ENCODE peak calls at places on chromosome 7, in seven cellular contexts. C, B, Q, D, A, Y and E are unnamed samples.

GRCh38 chr7:34463830-34464229 is 194.2 kb upstream of the NPSR1 start:
- DNase-seq in Y (no peak), Q (no peak), D (no peak), C (no peak), A (no peak), B (no peak), E (no peak)

GRCh38 chr7:94432799-94433198 is 38.1 kb downstream of the COL1A2 start:
- DNase-seq in Y (no peak), B (no peak), D (no peak), C (no peak), A (no peak), Q (no peak), E (no peak)

GRCh38 chr7:151248191-151249033 is at the start of gene SMARCD3:
- DNase-seq in B (no peak), A (peak), Y (peak), C (peak), Q (peak), D (no peak), E (peak)

GRCh38 chr7:41045556-41046123 is 657.2 kb downstream of the INHBA start:
- DNase-seq in C (no peak), Y (no peak), Q (no peak), D (no peak), A (no peak), B (no peak), E (no peak)

GRCh38 chr7:37092548-37092947 is 356.1 kb downstream of the ELMO1 start:
- DNase-seq in Q (no peak), B (no peak), Y (no peak), C (no peak), D (no peak), A (no peak), E (no peak)

GRCh38 chr7:50504646-50505546 is 54.7 kb upstream of the FIGNL1 start:
- DNase-seq in C (no peak), D (no peak), Y (no peak), Q (no peak), B (no peak), A (no peak), E (no peak)

GRCh38 chr7:123624527-123625183 is 23.0 kb downstream of the ASB15 start:
- DNase-seq in A (peak), D (peak), C (peak), Q (peak), B (peak), Y (peak), E (peak)

GRCh38 chr7:131225619-131226101 is 102.0 kb upstream of the MKLN1 start:
- DNase-seq in D (no peak), C (peak), B (no peak), Y (no peak), A (no peak), Q (no peak), E (no peak)

GRCh38 chr7:152136623-152137022 is 111.1 kb downstream of the GALNT11 start:
- DNase-seq in Q (no peak), B (no peak), A (no peak), C (no peak), D (no peak), Y (no peak), E (no peak)

GRCh38 chr7:117816727-117817126 is 56.5 kb downstream of the CTTNBP2 start:
- DNase-seq in C (no peak), D (no peak), Y (no peak), B (no peak), A (no peak), Q (no peak), E (no peak)

GRCh38 chr7:94907026-94907419 is 371 bp upstream of the PPP1R9A start:
- DNase-seq in C (no peak), Q (no peak), B (no peak), Y (no peak), A (no peak), D (no peak), E (no peak)

GRCh38 chr7:84247591-84247990 is 53.0 kb upstream of the SEMA3A start:
- DNase-seq in B (no peak), D (no peak), Q (no peak), C (no peak), A (no peak), Y (no peak), E (no peak)

GRCh38 chr7:134789967-134790685 is 10.7 kb downstream of the CALD1 start:
- DNase-seq in Q (no peak), A (no peak), Y (no peak), C (no peak), D (no peak), B (no peak), E (no peak)

GRCh38 chr7:6621195-6622128 is 6.1 kb downstream of the ZNF853 start:
- DNase-seq in A (no peak), C (no peak), B (no peak), Y (no peak), Q (no peak), D (no peak), E (no peak)

GRCh38 chr7:45039106-45039505 is 39.1 kb downstream of the CCM2 start:
- DNase-seq in Q (no peak), B (no peak), Y (no peak), A (no peak), C (no peak), D (no peak), E (no peak)

GRCh38 chr7:50852901-50853300 is 70.2 kb upstream of the GRB10 start:
- DNase-seq in C (no peak), A (no peak), Q (no peak), D (no peak), Y (no peak), B (no peak), E (no peak)

GRCh38 chr7:37552021-37552420 is 103.4 kb upstream of the ELMO1 start:
- DNase-seq in D (no peak), B (no peak), A (no peak), C (no peak), Y (no peak), Q (no peak), E (no peak)

GRCh38 chr7:79403451-79403850 is 50.0 kb downstream of the MAGI2 start:
- DNase-seq in Q (no peak), B (no peak), D (no peak), A (no peak), C (peak), Y (no peak), E (no peak)

GRCh38 chr7:77425151-77426051 is 9.3 kb upstream of the GSAP start:
- DNase-seq in A (no peak), D (no peak), B (no peak), C (no peak), Y (no peak), Q (peak), E (peak)

GRCh38 chr7:123871998-123872867 is 27.3 kb downstream of the HYAL4 start:
- DNase-seq in C (peak), Q (peak), B (no peak), D (no peak), A (peak), Y (peak), E (peak)

GRCh38 chr7:44716205-44716604 is 32.4 kb upstream of the ZMIZ2 start:
- DNase-seq in Y (no peak), A (no peak), B (no peak), Q (no peak), D (no peak), C (no peak), E (no peak)

GRCh38 chr7:138738551-138739335 is 37.6 kb upstream of the SVOPL start:
- DNase-seq in Q (peak), D (peak), A (peak), B (peak), C (peak), Y (peak), E (peak)

GRCh38 chr7:102260856-102261255 is 25.8 kb upstream of the SH2B2 start:
- DNase-seq in A (no peak), Y (no peak), D (no peak), B (no peak), Q (no peak), C (peak), E (no peak)

GRCh38 chr7:144438759-144439158 is 35.3 kb upstream of the NOBOX start:
- DNase-seq in C (no peak), D (no peak), Q (no peak), B (no peak), A (no peak), Y (no peak), E (no peak)

GRCh38 chr7:12549106-12549505 is 21.4 kb upstream of the SCIN start:
- DNase-seq in Y (no peak), D (no peak), B (no peak), A (no peak), C (no peak), Q (no peak), E (no peak)

GRCh38 chr7:133712544-133712943 is 414.6 kb upstream of the LRGUK start:
- DNase-seq in Q (no peak), C (no peak), B (no peak), Y (no peak), A (no peak), D (no peak), E (no peak)

GRCh38 chr7:151759591-151760042 is 117.3 kb downstream of the PRKAG2 start:
- DNase-seq in C (peak), D (peak), Q (peak), Y (peak), A (peak), B (no peak), E (peak)

GRCh38 chr7:117600912-117601311 is 121.1 kb downstream of the CFTR start:
- DNase-seq in Q (no peak), Y (no peak), A (no peak), D (no peak), B (no peak), C (no peak), E (no peak)